ENCODE peak calls at places on chromosomes 11 and 22, in four cellular contexts. M is MCF 10A, I is WERI-Rb-1, Q is A549. J is an unnamed sample.
A peak's percentile ranks its signal among the peaks of the same experiment; 100 is the strongest.

GRCh38 chr11:93145381-93145780 is 52.4 kb downstream of the SLC36A4 start:
- DNase-seq in M (no peak), I (no peak), Q (no peak), J (no peak)

GRCh38 chr11:1654388-1655167 is 25.0 kb downstream of the KRTAP5-5 start:
- DNase-seq in Q (no peak), M (no peak), I (no peak), J (no peak)

GRCh38 chr11:35335226-35335625 is 84.1 kb downstream of the SLC1A2 start:
- DNase-seq in M (peak; percentile 21), I (no peak), Q (no peak), J (no peak)

GRCh38 chr11:130644187-130644586 is 195.7 kb downstream of the ADAMTS15 start:
- DNase-seq in I (no peak), Q (no peak), M (no peak), J (no peak)

GRCh38 chr11:105719073-105719846 is 109.4 kb downstream of the GRIA4 start:
- DNase-seq in I (no peak), Q (peak; percentile 37), M (peak; percentile 74), J (no peak)

GRCh38 chr11:104164028-104164520 is at the start of gene PDGFD:
- DNase-seq in M (peak; percentile 35), I (peak; percentile 80), Q (peak; percentile 90), J (peak; percentile 67)

GRCh38 chr11:62709262-62710000 is 2.0 kb downstream of the GNG3 start:
- DNase-seq in M (peak; percentile 85), Q (peak; percentile 98), I (peak; percentile 97), J (peak; percentile 91)

GRCh38 chr22:32823024-32823730 is 21.7 kb downstream of the TIMP3 start:
- DNase-seq in M (peak; percentile 40), I (peak; percentile 78), Q (peak; percentile 64), J (peak; percentile 67)

GRCh38 chr11:19918302-19919049 is 205.8 kb downstream of the NAV2 start:
- DNase-seq in I (no peak), M (peak; percentile 65), Q (no peak), J (no peak)

GRCh38 chr11:8603696-8604077 is 9.7 kb upstream of the STK33 start:
- DNase-seq in Q (no peak), I (no peak), M (no peak), J (no peak)

GRCh38 chr11:124098142-124098541 is 17.1 kb upstream of the VWA5A start:
- DNase-seq in M (no peak), I (no peak), Q (no peak), J (no peak)

GRCh38 chr11:43392713-43393112 is 34.0 kb downstream of the TTC17 start:
- DNase-seq in Q (no peak), M (no peak), I (no peak), J (no peak)

GRCh38 chr22:28021116-28021997 is 102.3 kb upstream of the PITPNB start:
- DNase-seq in M (no peak), Q (no peak), I (peak; percentile 88), J (peak; percentile 35)

GRCh38 chr11:106156290-106156937 is 79.0 kb downstream of the AASDHPPT start:
- DNase-seq in I (peak; percentile 23), Q (peak; percentile 47), M (peak; percentile 69), J (no peak)

GRCh38 chr11:936199-936598 is 10.5 kb downstream of the AP2A2 start:
- DNase-seq in I (no peak), Q (no peak), M (no peak), J (no peak)

GRCh38 chr11:976431-977160 is 50.9 kb downstream of the AP2A2 start:
- DNase-seq in M (no peak), I (no peak), Q (no peak), J (no peak)

GRCh38 chr11:79440451-79441158 is at the start of gene TENM4:
- DNase-seq in Q (peak; percentile 28), M (peak; percentile 61), I (peak; percentile 33), J (peak; percentile 75)
- TF ChIP-seq CTCF in Q (no peak), M (peak; percentile 37), I (peak; percentile 47), J (peak; percentile 42)

DNA sequence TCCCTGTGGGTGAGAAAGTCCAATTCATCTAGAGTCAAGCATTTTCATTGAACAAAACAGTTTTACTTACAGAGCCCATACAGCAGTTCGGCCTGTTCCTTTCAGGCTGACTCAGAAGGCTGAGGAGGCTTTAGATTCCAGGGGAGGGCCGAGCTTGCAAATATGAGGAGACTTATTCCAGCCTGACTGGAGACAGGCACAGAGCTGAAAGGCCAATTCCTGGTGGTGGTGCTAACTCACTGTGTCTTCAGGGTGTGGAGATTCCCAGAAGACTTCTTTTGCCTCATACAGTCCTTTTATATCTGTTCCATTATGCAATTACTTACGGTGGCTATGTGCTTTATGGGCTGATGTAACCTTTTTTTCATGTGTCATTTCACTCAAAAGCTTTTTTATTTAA is at the start of gene OR51E2:
- DNase-seq in M (peak; percentile 4), I (no peak), Q (no peak), J (no peak)
- TF ChIP-seq CTCF in M (no peak), I (no peak), Q (no peak), J (no peak)

GRCh38 chr11:63833048-63833447 is 5.9 kb upstream of the MARK2 start:
- DNase-seq in I (no peak), Q (no peak), M (no peak), J (no peak)

GRCh38 chr11:63826471-63827190 is 12.3 kb upstream of the MARK2 start:
- DNase-seq in M (no peak), Q (no peak), I (no peak), J (no peak)

GRCh38 chr11:63831326-63831725 is 7.6 kb upstream of the MARK2 start:
- DNase-seq in Q (no peak), M (no peak), I (no peak), J (no peak)

GRCh38 chr11:63832336-63832735 is 6.6 kb upstream of the MARK2 start:
- DNase-seq in Q (no peak), I (no peak), M (no peak), J (no peak)

DNA sequence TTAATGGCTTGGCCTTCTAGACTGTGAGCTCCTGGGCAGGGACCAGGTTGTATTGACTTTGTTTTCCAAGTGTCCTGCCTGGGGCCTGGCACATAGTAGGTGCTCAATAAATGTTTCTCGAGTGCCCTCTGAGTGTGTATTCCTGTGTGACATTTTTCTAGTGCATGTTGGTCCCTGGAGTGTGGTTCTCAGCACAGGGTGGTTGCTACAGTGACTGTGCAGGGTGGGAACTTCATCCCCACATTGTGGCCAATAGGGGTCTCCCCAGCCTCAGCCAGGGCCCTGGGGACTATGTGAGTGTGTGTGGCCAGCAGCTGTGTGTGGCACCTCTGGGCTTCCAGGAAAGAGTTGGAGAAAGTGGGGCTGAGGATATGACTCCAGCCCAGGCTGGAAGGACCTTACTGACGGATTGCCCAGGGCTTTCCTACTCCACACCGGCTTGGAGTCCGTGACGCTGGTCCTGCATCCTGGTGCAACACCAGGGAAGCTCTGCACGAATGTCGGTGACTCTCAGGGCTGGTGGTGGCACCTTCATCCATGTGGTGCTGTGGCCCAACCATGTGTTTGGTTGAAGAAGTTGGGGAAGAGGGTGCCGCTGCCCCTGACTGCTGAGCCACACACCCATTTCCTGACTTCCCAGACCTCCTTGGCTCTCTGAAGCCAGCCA is 9.0 kb upstream of the MARK2 start:
- DNase-seq in I (peak; percentile 35), M (no peak), Q (peak; percentile 59), J (peak; percentile 25)
- TF ChIP-seq CTCF in I (peak; percentile 53), M (no peak), Q (peak; percentile 40), J (no peak)

GRCh38 chr11:64764753-64765152 is 5.0 kb upstream of the PYGM start:
- DNase-seq in Q (no peak), I (no peak), M (no peak), J (no peak)

GRCh38 chr11:64763804-64764611 is 4.2 kb upstream of the PYGM start:
- DNase-seq in Q (no peak), I (no peak), M (no peak), J (no peak)

GRCh38 chr11:64766881-64767280 is 7.1 kb upstream of the PYGM start:
- DNase-seq in Q (no peak), M (no peak), I (no peak), J (no peak)

GRCh38 chr11:64765841-64766682 is 6.3 kb upstream of the PYGM start:
- DNase-seq in Q (no peak), M (no peak), I (no peak), J (no peak)

GRCh38 chr11:64765291-64765803 is 5.6 kb upstream of the PYGM start:
- DNase-seq in I (no peak), Q (no peak), M (no peak), J (peak; percentile 50)
- TF ChIP-seq CTCF in I (peak; percentile 51), Q (no peak), M (no peak), J (no peak)